ENCODE peak calls at places on chromosomes 11 and 22, in five cellular contexts. One of them, this sample, is unnamed. For H3K9me3, the result is how much of the 10 kb centered on the place peaks cover.

GRCh38 chr22:46085831-46086576 is 64.3 kb upstream of the PPARA start:
- DNase-seq in HCT116: peak
- DNase-seq in neuronal stem cell: no peak
- DNase-seq in H1: no peak
- DNase-seq in H9: no peak
- DNase-seq in this sample: no peak

GRCh38 chr11:94948070-94948617 is 25.2 kb downstream of the CWC15 start:
- DNase-seq in HCT116: no peak
- DNase-seq in neuronal stem cell: no peak
- DNase-seq in H1: no peak
- DNase-seq in H9: no peak
- DNase-seq in this sample: no peak

GRCh38 chr11:2760196-2760871 is 60.5 kb upstream of the KCNQ1OT1 start:
- DNase-seq in HCT116: no peak
- DNase-seq in neuronal stem cell: no peak
- DNase-seq in H1: peak
- DNase-seq in H9: peak
- DNase-seq in this sample: no peak

GRCh38 chr22:50581950-50582561 is 593 bp downstream of the CHKB start:
- DNase-seq in HCT116: no peak
- DNase-seq in neuronal stem cell: no peak
- DNase-seq in H1: no peak
- DNase-seq in H9: no peak
- DNase-seq in this sample: peak

GRCh38 chr11:1847006-1847735 is 5.7 kb upstream of the LSP1 start:
- DNase-seq in HCT116: no peak
- DNase-seq in neuronal stem cell: no peak
- DNase-seq in H1: no peak
- DNase-seq in H9: no peak
- DNase-seq in this sample: no peak

GRCh38 chr11:124887667-124888013 is 10.0 kb downstream of the ROBO4 start:
- DNase-seq in HCT116: no peak
- DNase-seq in neuronal stem cell: no peak
- DNase-seq in H1: no peak
- DNase-seq in H9: no peak
- DNase-seq in this sample: no peak

GRCh38 chr11:18722293-18722637 is 3.7 kb downstream of the IGSF22 start:
- DNase-seq in HCT116: no peak
- DNase-seq in neuronal stem cell: no peak
- DNase-seq in H1: no peak
- DNase-seq in H9: no peak
- DNase-seq in this sample: no peak

GRCh38 chr11:45964911-45965389 is 42.5 kb downstream of the LARGE2 start:
- DNase-seq in HCT116: peak
- DNase-seq in neuronal stem cell: peak
- DNase-seq in H1: peak
- DNase-seq in H9: peak
- DNase-seq in this sample: peak

GRCh38 chr11:125036933-125037332 is 26.2 kb upstream of the SLC37A2 start:
- DNase-seq in HCT116: no peak
- DNase-seq in neuronal stem cell: no peak
- DNase-seq in H1: no peak
- DNase-seq in H9: no peak
- DNase-seq in this sample: peak

GRCh38 chr11:47234669-47235075 is 13.9 kb downstream of the ACP2 start:
- DNase-seq in HCT116: no peak
- DNase-seq in neuronal stem cell: no peak
- DNase-seq in H1: no peak
- DNase-seq in H9: no peak
- DNase-seq in this sample: no peak

GRCh38 chr11:66100272-66101037 is 30.4 kb downstream of the PACS1 start:
- DNase-seq in HCT116: no peak
- DNase-seq in neuronal stem cell: no peak
- DNase-seq in H1: no peak
- DNase-seq in H9: no peak
- DNase-seq in this sample: no peak

GRCh38 chr11:73288197-73288872 is 16.2 kb downstream of the P2RY6 start:
- DNase-seq in HCT116: no peak
- DNase-seq in neuronal stem cell: no peak
- DNase-seq in H1: no peak
- DNase-seq in H9: no peak
- DNase-seq in this sample: no peak

GRCh38 chr11:117058761-117059233 is 39.4 kb downstream of the SIK3 start:
- DNase-seq in HCT116: no peak
- DNase-seq in neuronal stem cell: peak
- DNase-seq in H1: no peak
- DNase-seq in H9: no peak
- DNase-seq in this sample: no peak

GRCh38 chr22:36267896-36268485 is 15.1 kb downstream of the APOL1 start:
- DNase-seq in HCT116: no peak
- DNase-seq in neuronal stem cell: no peak
- DNase-seq in H1: no peak
- DNase-seq in H9: no peak
- DNase-seq in this sample: no peak

GRCh38 chr22:41922336-41922735 is 4.3 kb downstream of the TNFRSF13C start:
- DNase-seq in HCT116: no peak
- DNase-seq in neuronal stem cell: no peak
- DNase-seq in H1: no peak
- DNase-seq in H9: no peak
- DNase-seq in this sample: no peak

GRCh38 chr11:128208329-128209220 is 378.8 kb downstream of the ETS1 start:
- DNase-seq in HCT116: peak
- DNase-seq in neuronal stem cell: no peak
- DNase-seq in H1: no peak
- DNase-seq in H9: no peak
- DNase-seq in this sample: no peak

GRCh38 chr11:15258433-15259350 is 144.0 kb downstream of the INSC start:
- DNase-seq in HCT116: peak
- DNase-seq in neuronal stem cell: no peak
- DNase-seq in H1: no peak
- DNase-seq in H9: no peak
- DNase-seq in this sample: no peak

GRCh38 chr22:27879923-27880322 is 39.1 kb downstream of the PITPNB start:
- DNase-seq in HCT116: peak
- DNase-seq in neuronal stem cell: no peak
- DNase-seq in H1: no peak
- DNase-seq in H9: no peak
- DNase-seq in this sample: peak

GRCh38 chr11:1572200-1573076 is at the start of gene DUSP8:
- DNase-seq in HCT116: peak
- DNase-seq in neuronal stem cell: peak
- DNase-seq in H1: peak
- DNase-seq in H9: peak
- DNase-seq in this sample: peak

GRCh38 chr22:24327827-24328226 is 57.2 kb downstream of the SPECC1L start:
- DNase-seq in HCT116: no peak
- DNase-seq in neuronal stem cell: no peak
- DNase-seq in H1: no peak
- DNase-seq in H9: no peak
- DNase-seq in this sample: no peak

GRCh38 chr11:69142894-69143293 is 12.8 kb upstream of the SMIM38 start:
- DNase-seq in HCT116: no peak
- DNase-seq in neuronal stem cell: no peak
- DNase-seq in H1: peak
- DNase-seq in H9: no peak
- DNase-seq in this sample: no peak

GRCh38 chr11:29343465-29344333 is 673.1 kb downstream of the KCNA4 start:
- DNase-seq in HCT116: peak
- DNase-seq in neuronal stem cell: peak
- DNase-seq in H1: peak
- DNase-seq in H9: peak
- DNase-seq in this sample: peak

GRCh38 chr22:47591016-47591415 is 828.6 kb downstream of the TBC1D22A start:
- DNase-seq in HCT116: no peak
- DNase-seq in neuronal stem cell: no peak
- DNase-seq in H1: no peak
- DNase-seq in H9: no peak
- DNase-seq in this sample: no peak

GRCh38 chr22:17633217-17633997 is 4.9 kb upstream of the ATP6V1E1 start:
- DNase-seq in HCT116: peak
- DNase-seq in neuronal stem cell: no peak
- DNase-seq in H1: no peak
- DNase-seq in H9: no peak
- DNase-seq in this sample: no peak

GRCh38 chr11:67238894-67239794 is 27.1 kb upstream of the GRK2 start:
- DNase-seq in HCT116: no peak
- DNase-seq in neuronal stem cell: no peak
- DNase-seq in H1: no peak
- DNase-seq in H9: no peak
- DNase-seq in this sample: peak
- H2AFZ ChIP-seq in HCT116: no peak
- H2AFZ ChIP-seq in neuronal stem cell: peak
- H2AFZ ChIP-seq in H1: no peak
- H2AFZ ChIP-seq in H9: no peak
- H2AFZ ChIP-seq in this sample: no peak

DNA sequence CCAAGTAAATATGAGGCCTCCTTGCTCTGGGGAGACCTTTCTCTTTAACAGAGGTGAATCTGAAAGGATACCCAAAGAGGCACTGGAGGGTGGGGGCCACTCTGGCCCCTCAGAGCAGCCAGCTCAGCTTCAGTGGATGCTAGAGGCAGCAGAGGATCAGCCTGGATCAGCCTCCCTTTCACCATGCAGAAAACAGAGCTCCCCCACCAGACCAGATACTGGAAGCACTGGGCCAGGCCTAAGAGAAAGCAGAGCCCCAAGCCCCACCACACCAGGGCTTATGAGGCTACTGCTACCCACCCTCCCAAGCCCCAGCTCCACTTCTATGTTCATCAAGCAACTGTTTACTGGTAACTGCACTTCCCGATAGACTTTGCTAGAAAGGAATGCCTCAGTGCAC is 4.0 kb upstream of the SLC43A3 start:
- DNase-seq in HCT116: no peak
- DNase-seq in neuronal stem cell: no peak
- DNase-seq in H1: no peak
- DNase-seq in H9: peak
- DNase-seq in this sample: no peak
- H3K9ac ChIP-seq in HCT116: no peak
- H3K9ac ChIP-seq in neuronal stem cell: no peak
- H3K9ac ChIP-seq in H1: no peak
- H3K9ac ChIP-seq in H9: no peak
- H3K9ac ChIP-seq in this sample: no peak

DNA sequence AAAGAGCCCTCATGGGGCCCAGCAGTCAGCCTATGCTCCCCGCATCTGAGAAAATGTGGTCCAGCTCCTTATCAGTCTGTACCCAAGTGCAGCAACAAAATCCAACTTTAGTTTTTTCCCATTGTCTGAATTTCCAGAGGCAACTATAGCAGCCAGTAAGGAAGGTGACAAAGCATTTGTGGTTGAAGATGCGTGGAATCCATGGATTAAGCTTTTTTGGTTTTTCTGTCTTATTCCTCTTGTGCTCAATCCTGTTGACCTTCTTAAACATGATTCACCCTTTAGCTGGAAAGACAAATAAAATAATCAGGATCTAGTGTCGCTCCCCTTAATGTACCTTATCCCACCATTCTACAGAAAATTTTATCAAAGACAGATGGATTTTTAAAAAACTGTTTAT is 14.3 kb downstream of the GDPD4 start:
- DNase-seq in HCT116: no peak
- DNase-seq in neuronal stem cell: no peak
- DNase-seq in H1: no peak
- DNase-seq in H9: no peak
- DNase-seq in this sample: no peak
- H3K9me3 ChIP-seq in HCT116: under half
- H3K9me3 ChIP-seq in neuronal stem cell: under half
- H3K9me3 ChIP-seq in H1: under half
- H3K9me3 ChIP-seq in H9: under half
- H3K9me3 ChIP-seq in this sample: under half

GRCh38 chr11:59180907-59181306 is 9.0 kb downstream of the DTX4 start:
- DNase-seq in HCT116: no peak
- DNase-seq in neuronal stem cell: no peak
- DNase-seq in H1: no peak
- DNase-seq in H9: no peak
- DNase-seq in this sample: no peak
- H2AFZ ChIP-seq in HCT116: no peak
- H2AFZ ChIP-seq in neuronal stem cell: no peak
- H2AFZ ChIP-seq in H1: no peak
- H2AFZ ChIP-seq in H9: no peak
- H2AFZ ChIP-seq in this sample: no peak

GRCh38 chr11:126990716-126991480 is 9.7 kb downstream of the KIRREL3 start:
- DNase-seq in HCT116: no peak
- DNase-seq in neuronal stem cell: no peak
- DNase-seq in H1: no peak
- DNase-seq in H9: no peak
- DNase-seq in this sample: no peak
- H3K9ac ChIP-seq in HCT116: no peak
- H3K9ac ChIP-seq in neuronal stem cell: no peak
- H3K9ac ChIP-seq in H1: no peak
- H3K9ac ChIP-seq in H9: no peak
- H3K9ac ChIP-seq in this sample: no peak

GRCh38 chr11:70668204-70669202 is 270.2 kb downstream of the CTTN start:
- DNase-seq in HCT116: no peak
- DNase-seq in neuronal stem cell: no peak
- DNase-seq in H1: no peak
- DNase-seq in H9: no peak
- DNase-seq in this sample: no peak
- H3K9me3 ChIP-seq in HCT116: under half
- H3K9me3 ChIP-seq in neuronal stem cell: under half
- H3K9me3 ChIP-seq in H1: under half
- H3K9me3 ChIP-seq in H9: under half
- H3K9me3 ChIP-seq in this sample: under half

GRCh38 chr22:37920131-37920530 is 14.0 kb downstream of the MICALL1 start:
- DNase-seq in HCT116: no peak
- DNase-seq in neuronal stem cell: no peak
- DNase-seq in H1: no peak
- DNase-seq in H9: no peak
- DNase-seq in this sample: no peak
- H2AFZ ChIP-seq in HCT116: no peak
- H2AFZ ChIP-seq in neuronal stem cell: no peak
- H2AFZ ChIP-seq in H1: no peak
- H2AFZ ChIP-seq in H9: no peak
- H2AFZ ChIP-seq in this sample: no peak

GRCh38 chr11:96178014-96178745 is 164.8 kb downstream of the MAML2 start:
- DNase-seq in HCT116: no peak
- DNase-seq in neuronal stem cell: no peak
- DNase-seq in H1: no peak
- DNase-seq in H9: no peak
- DNase-seq in this sample: no peak
- H3K9ac ChIP-seq in HCT116: no peak
- H3K9ac ChIP-seq in neuronal stem cell: no peak
- H3K9ac ChIP-seq in H1: no peak
- H3K9ac ChIP-seq in H9: no peak
- H3K9ac ChIP-seq in this sample: no peak

This sample was measured in MM.1S.